ENCODE peak calls at places on chromosomes 6 and 20, in four cellular contexts. R is IMR-90, S is K562, L is GM12878. C is an unnamed sample.

GRCh38 chr6:42448391-42448790 is 3.3 kb downstream of the TRERF1 start:
- DNase-seq in R (no peak), S (no peak), L (no peak), C (no peak)

GRCh38 chr6:38378801-38379200 is 260.9 kb downstream of the BTBD9 start:
- DNase-seq in R (peak; percentile 26), S (no peak), L (no peak), C (no peak)

GRCh38 chr6:39453236-39453635 is 130.7 kb upstream of the KCNK16 start:
- DNase-seq in R (no peak), S (no peak), L (no peak), C (no peak)

GRCh38 chr6:142296975-142297604 is 4.7 kb upstream of the ADGRG6 start:
- DNase-seq in R (no peak), S (no peak), L (no peak), C (no peak)

GRCh38 chr20:44068311-44068710 is 118.7 kb downstream of the JPH2 start:
- DNase-seq in R (no peak), S (no peak), L (no peak), C (no peak)

GRCh38 chr20:62274332-62275262 is 28.2 kb upstream of the ADRM1 start:
- DNase-seq in R (no peak), S (peak; percentile 83), L (no peak), C (no peak)

GRCh38 chr6:118509009-118509617 is 39.0 kb upstream of the PLN start:
- DNase-seq in R (peak; percentile 55), S (no peak), L (no peak), C (peak; percentile 60)

GRCh38 chr20:39049148-39049547 is 87.0 kb downstream of the DHX35 start:
- DNase-seq in R (no peak), S (no peak), L (no peak), C (no peak)

GRCh38 chr6:158752613-158753012 is 66.6 kb downstream of the EZR start:
- DNase-seq in R (no peak), S (no peak), L (no peak), C (no peak)

GRCh38 chr20:64064145-64064698 is 1.2 kb downstream of the TCEA2 start:
- DNase-seq in R (peak; percentile 32), S (no peak), L (no peak), C (no peak)

GRCh38 chr6:81614292-81614691 is 138.2 kb downstream of the TENT5A start:
- DNase-seq in R (peak; percentile 85), S (no peak), L (no peak), C (peak; percentile 77)

GRCh38 chr6:41673704-41674000 is 35.4 kb downstream of the MDFI start:
- DNase-seq in R (no peak), S (no peak), L (no peak), C (no peak)

GRCh38 chr20:33883164-33883563 is 72.0 kb downstream of the CHMP4B start:
- DNase-seq in R (no peak), S (no peak), L (peak; percentile 73), C (no peak)

GRCh38 chr20:1853472-1853871 is 41.7 kb upstream of the SIRPA start:
- DNase-seq in R (no peak), S (no peak), L (no peak), C (no peak)

GRCh38 chr20:34993941-34994508 is 38.4 kb downstream of the MYH7B start:
- DNase-seq in R (no peak), S (no peak), L (no peak), C (no peak)

GRCh38 chr6:56552212-56553130 is 90.2 kb downstream of the DST start:
- DNase-seq in R (peak; percentile 76), S (no peak), L (no peak), C (no peak)

GRCh38 chr6:39225543-39225942 is 3.7 kb downstream of the KCNK5 start:
- DNase-seq in R (no peak), S (peak; percentile 89), L (no peak), C (no peak)

GRCh38 chr6:11224252-11224965 is 8.1 kb downstream of the NEDD9 start:
- DNase-seq in R (peak; percentile 74), S (no peak), L (peak; percentile 43), C (peak; percentile 72)

GRCh38 chr6:112879920-112880413 is 532.8 kb downstream of the RFPL4B start:
- DNase-seq in R (no peak), S (peak; percentile 85), L (no peak), C (no peak)

GRCh38 chr6:46787871-46788270 is 5.3 kb upstream of the MEP1A start:
- DNase-seq in R (no peak), S (no peak), L (no peak), C (no peak)

GRCh38 chr20:19758888-19759331 is 852 bp downstream of the RIN2 start:
- DNase-seq in R (no peak), S (no peak), L (no peak), C (peak; percentile 52)

GRCh38 chr6:78513856-78514255 is 353.5 kb upstream of the IRAK1BP1 start:
- DNase-seq in R (no peak), S (no peak), L (no peak), C (no peak)

GRCh38 chr6:43386492-43386891 is 17.0 kb upstream of the ZNF318 start:
- DNase-seq in R (peak; percentile 25), S (no peak), L (no peak), C (peak; percentile 35)

GRCh38 chr6:151757506-151757955 is 50.0 kb upstream of the ESR1 start:
- DNase-seq in R (no peak), S (no peak), L (peak; percentile 69), C (peak; percentile 16)

GRCh38 chr6:113644861-113645575 is 212.1 kb upstream of the MARCKS start:
- DNase-seq in R (peak; percentile 98), S (no peak), L (peak; percentile 87), C (no peak)

GRCh38 chr20:21390768-21391167 is 6.6 kb downstream of the NKX2-4 start:
- DNase-seq in R (no peak), S (no peak), L (no peak), C (no peak)

GRCh38 chr6:128007658-128008057 is 106.8 kb upstream of the THEMIS start:
- DNase-seq in R (no peak), S (no peak), L (no peak), C (no peak)

GRCh38 chr6:4351857-4352669 is 216.7 kb upstream of the ECI2 start:
- DNase-seq in R (peak; percentile 95), S (no peak), L (no peak), C (peak; percentile 69)

GRCh38 chr6:14476793-14477531 is 359.4 kb downstream of the CD83 start:
- DNase-seq in R (peak; percentile 100), S (peak; percentile 97), L (no peak), C (no peak)
- TF ChIP-seq FOS in R (peak; percentile 80), S (no peak), L (no peak), C (no peak)

GRCh38 chr6:161232467-161232866 is 41.4 kb downstream of the AGPAT4 start:
- DNase-seq in R (no peak), S (no peak), L (no peak), C (no peak)

GRCh38 chr6:161232001-161232400 is 41.9 kb downstream of the AGPAT4 start:
- DNase-seq in R (no peak), S (no peak), L (no peak), C (no peak)

GRCh38 chr6:161228096-161228495 is 45.8 kb downstream of the AGPAT4 start:
- DNase-seq in R (no peak), S (no peak), L (no peak), C (no peak)

GRCh38 chr6:161228911-161229591 is 44.8 kb downstream of the AGPAT4 start:
- DNase-seq in R (peak; percentile 95), S (peak; percentile 76), L (no peak), C (peak; percentile 87)

DNA sequence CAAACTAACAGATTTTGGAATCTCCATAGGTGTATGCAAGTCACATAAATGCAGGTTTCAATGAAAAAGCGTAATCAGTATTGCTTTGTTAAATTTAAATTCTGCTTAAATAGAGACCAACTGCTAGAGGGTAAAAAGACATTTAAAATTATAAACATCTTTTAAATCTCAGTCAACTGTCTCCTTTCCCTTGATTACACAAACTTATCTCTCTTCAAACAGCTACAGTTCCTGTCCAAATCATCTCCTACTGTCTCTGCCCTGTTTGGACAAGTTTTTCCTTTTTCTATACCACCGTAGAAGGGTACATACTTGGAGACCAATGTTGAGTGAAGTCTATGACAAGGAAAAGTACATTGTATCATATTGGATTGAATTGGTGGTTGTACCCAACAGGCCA is 43.5 kb downstream of the AGPAT4 start:
- DNase-seq in R (no peak), S (no peak), L (no peak), C (no peak)
- H3K9ac ChIP-seq in R (no peak overlapping the region), S (no peak overlapping the region), L (no peak overlapping the region), C (no peak overlapping the region)

DNA sequence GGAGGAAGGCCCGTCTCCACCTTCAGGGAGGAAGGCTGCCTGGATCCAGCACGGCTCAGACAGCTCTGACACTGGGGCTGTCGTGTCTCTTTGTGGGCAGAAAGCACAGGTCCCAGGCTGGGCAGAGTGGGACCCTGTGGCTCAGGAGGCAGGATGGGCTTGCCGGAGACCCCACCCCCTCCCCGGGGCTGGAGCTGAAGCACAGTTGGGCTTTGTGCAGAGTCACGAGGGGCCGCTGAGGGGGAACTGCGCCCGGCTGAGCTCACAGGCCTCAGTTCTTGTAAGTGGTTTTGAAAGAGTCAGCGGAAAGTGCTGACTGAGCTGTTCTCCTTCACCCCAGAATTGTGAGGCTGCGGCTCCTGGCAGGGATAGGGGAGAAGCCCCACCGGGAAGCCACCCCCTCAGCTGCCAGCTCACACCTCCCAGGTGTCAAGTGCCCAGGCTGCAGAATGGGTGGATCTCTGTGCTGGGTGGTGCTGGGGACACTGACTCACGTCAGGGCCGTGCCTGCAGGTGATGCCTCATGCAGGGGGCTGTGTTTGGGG is 145.5 kb upstream of the RNF24 start:
- DNase-seq in R (peak; percentile 54), S (no peak), L (no peak), C (no peak)
- TF ChIP-seq FOS in R (no peak), S (no peak), L (no peak), C (no peak)

GRCh38 chr6:26028212-26028752 is 58.9 kb upstream of the HFE start:
- DNase-seq in R (no peak), S (no peak), L (no peak), C (no peak)
- H3K9ac ChIP-seq in R (no peak overlapping the region), S (peak overlapping the region; percentile 94), L (peak overlapping the region; percentile 73), C (no peak overlapping the region)

GRCh38 chr20:50371878-50372769 is 138.1 kb upstream of the PTPN1 start:
- DNase-seq in R (peak; percentile 27), S (no peak), L (no peak), C (no peak)
- TF ChIP-seq FOS in R (no peak), S (no peak), L (no peak), C (no peak)

GRCh38 chr6:95576621-95577316 is 566 bp upstream of the MANEA start:
- DNase-seq in R (peak; percentile 6), S (no peak), L (no peak), C (peak; percentile 62)
- H3K9ac ChIP-seq in R (peak overlapping the region; percentile 93), S (peak overlapping the region; percentile 84), L (peak overlapping the region; percentile 79), C (peak overlapping the region; percentile 89)

C was measured in endothelial cell of umbilical vein.